ENCODE peak calls at places on chromosome 3, in five cellular contexts. One of them, this sample, is unnamed.

GRCh38 chr3:126380011-126380768 is 14.5 kb upstream of the CFAP100 start:
- DNase-seq in NCI-H748 treated with DMSO at 0.1 percent for 48 hours: no peak
- DNase-seq in right lobe of liver: no peak
- DNase-seq in fibroblast of mammary gland: no peak
- DNase-seq in stimulated activated CD4-positive, alpha-beta T cell treated with anti-CD3 and anti-CD28 coated beads, Interleukin-1b, Interleukin-23, amount 100 ng/mL, for 1 hour: no peak
- DNase-seq in this sample: no peak

GRCh38 chr3:120743081-120743365 is 479 bp downstream of the GTF2E1 start:
- DNase-seq in NCI-H748 treated with DMSO at 0.1 percent for 48 hours: no peak
- DNase-seq in right lobe of liver: no peak
- DNase-seq in fibroblast of mammary gland: peak; percentile 34
- DNase-seq in stimulated activated CD4-positive, alpha-beta T cell treated with anti-CD3 and anti-CD28 coated beads, Interleukin-1b, Interleukin-23, amount 100 ng/mL, for 1 hour: no peak
- DNase-seq in this sample: peak; percentile 35

GRCh38 chr3:139296141-139296718 is 47.6 kb upstream of the MRPS22 start:
- DNase-seq in NCI-H748 treated with DMSO at 0.1 percent for 48 hours: no peak
- DNase-seq in right lobe of liver: no peak
- DNase-seq in fibroblast of mammary gland: no peak
- DNase-seq in stimulated activated CD4-positive, alpha-beta T cell treated with anti-CD3 and anti-CD28 coated beads, Interleukin-1b, Interleukin-23, amount 100 ng/mL, for 1 hour: no peak
- DNase-seq in this sample: no peak

GRCh38 chr3:23128655-23129054 is 74.5 kb upstream of the UBE2E2 start:
- DNase-seq in NCI-H748 treated with DMSO at 0.1 percent for 48 hours: no peak
- DNase-seq in right lobe of liver: no peak
- DNase-seq in fibroblast of mammary gland: no peak
- DNase-seq in stimulated activated CD4-positive, alpha-beta T cell treated with anti-CD3 and anti-CD28 coated beads, Interleukin-1b, Interleukin-23, amount 100 ng/mL, for 1 hour: no peak
- DNase-seq in this sample: no peak

GRCh38 chr3:164539215-164539614 is 539.1 kb downstream of the SI start:
- DNase-seq in NCI-H748 treated with DMSO at 0.1 percent for 48 hours: no peak
- DNase-seq in right lobe of liver: no peak
- DNase-seq in fibroblast of mammary gland: no peak
- DNase-seq in stimulated activated CD4-positive, alpha-beta T cell treated with anti-CD3 and anti-CD28 coated beads, Interleukin-1b, Interleukin-23, amount 100 ng/mL, for 1 hour: no peak
- DNase-seq in this sample: no peak

GRCh38 chr3:17011774-17012338 is 127.1 kb downstream of the PLCL2 start:
- DNase-seq in NCI-H748 treated with DMSO at 0.1 percent for 48 hours: no peak
- DNase-seq in right lobe of liver: no peak
- DNase-seq in fibroblast of mammary gland: no peak
- DNase-seq in stimulated activated CD4-positive, alpha-beta T cell treated with anti-CD3 and anti-CD28 coated beads, Interleukin-1b, Interleukin-23, amount 100 ng/mL, for 1 hour: no peak
- DNase-seq in this sample: no peak

GRCh38 chr3:98699132-98699531 is 64.0 kb upstream of the ST3GAL6 start:
- DNase-seq in NCI-H748 treated with DMSO at 0.1 percent for 48 hours: no peak
- DNase-seq in right lobe of liver: no peak
- DNase-seq in fibroblast of mammary gland: no peak
- DNase-seq in stimulated activated CD4-positive, alpha-beta T cell treated with anti-CD3 and anti-CD28 coated beads, Interleukin-1b, Interleukin-23, amount 100 ng/mL, for 1 hour: no peak
- DNase-seq in this sample: no peak

GRCh38 chr3:138027821-138028220 is 17.9 kb downstream of the CLDN18 start:
- DNase-seq in NCI-H748 treated with DMSO at 0.1 percent for 48 hours: no peak
- DNase-seq in right lobe of liver: no peak
- DNase-seq in fibroblast of mammary gland: no peak
- DNase-seq in stimulated activated CD4-positive, alpha-beta T cell treated with anti-CD3 and anti-CD28 coated beads, Interleukin-1b, Interleukin-23, amount 100 ng/mL, for 1 hour: no peak
- DNase-seq in this sample: no peak

GRCh38 chr3:25831578-25831977 is 41.7 kb downstream of the OXSM start:
- DNase-seq in NCI-H748 treated with DMSO at 0.1 percent for 48 hours: no peak
- DNase-seq in right lobe of liver: no peak
- DNase-seq in fibroblast of mammary gland: peak; percentile 47
- DNase-seq in stimulated activated CD4-positive, alpha-beta T cell treated with anti-CD3 and anti-CD28 coated beads, Interleukin-1b, Interleukin-23, amount 100 ng/mL, for 1 hour: no peak
- DNase-seq in this sample: peak; percentile 20

GRCh38 chr3:131608741-131609140 is 106.0 kb upstream of the MRPL3 start:
- DNase-seq in NCI-H748 treated with DMSO at 0.1 percent for 48 hours: no peak
- DNase-seq in right lobe of liver: no peak
- DNase-seq in fibroblast of mammary gland: no peak
- DNase-seq in stimulated activated CD4-positive, alpha-beta T cell treated with anti-CD3 and anti-CD28 coated beads, Interleukin-1b, Interleukin-23, amount 100 ng/mL, for 1 hour: no peak
- DNase-seq in this sample: peak; percentile 7

This sample was measured in RPMI7951.